ENCODE peak calls at places on chromosome 9, in ten cellular contexts. J is gastrocnemius medialis, M is bronchial epithelial cell, S is ovary, Z is body of pancreas, Y is brain microvascular endothelial cell, I is sigmoid colon, R is astrocyte, U is GM23338, T is tibial artery. X is an unnamed sample. For H3K27me3, the result is how much of the 10 kb centered on the place peaks cover.

GRCh38 chr9:111566234-111566633 is 33.2 kb downstream of the PTGR1 start:
- DNase-seq in J (no peak), I (no peak), Y (no peak), U (no peak), T (no peak), R (no peak), Z (peak), S (no peak), M (no peak), X (no peak)

GRCh38 chr9:133813749-133814585 is 75.8 kb upstream of the SARDH start:
- DNase-seq in Y (no peak), M (no peak), U (no peak), Z (peak), R (no peak), S (no peak), T (no peak), J (no peak), I (peak), X (no peak)

GRCh38 chr9:2494571-2494970 is 127.0 kb upstream of the VLDLR start:
- DNase-seq in M (peak), S (no peak), R (peak), Y (peak), Z (no peak), J (no peak), T (no peak), I (no peak), U (peak), X (no peak)

GRCh38 chr9:133918123-133918813 is 73.9 kb downstream of the VAV2 start:
- DNase-seq in R (peak), S (no peak), T (no peak), M (no peak), U (no peak), J (no peak), Y (no peak), Z (no peak), I (no peak), X (no peak)

GRCh38 chr9:133691659-133692363 is 46.3 kb downstream of the SARDH start:
- DNase-seq in U (no peak), I (no peak), S (peak), Y (peak), M (peak), Z (no peak), R (peak), J (no peak), T (no peak), X (no peak)

GRCh38 chr9:98159301-98159700 is 33.1 kb downstream of the CORO2A start:
- DNase-seq in U (no peak), I (peak), M (no peak), R (no peak), Y (no peak), S (no peak), Z (no peak), J (no peak), T (no peak), X (no peak)

GRCh38 chr9:73073337-73074175 is 78.1 kb upstream of the ANXA1 start:
- DNase-seq in R (peak), U (no peak), Y (peak), T (no peak), I (no peak), S (no peak), J (no peak), Z (no peak), M (no peak), X (no peak)

GRCh38 chr9:107491081-107492053 is 1.8 kb upstream of the KLF4 start:
- DNase-seq in J (no peak), M (no peak), T (peak), Y (no peak), R (no peak), Z (peak), S (peak), I (peak), U (peak), X (no peak)

GRCh38 chr9:125911861-125912260 is 164.7 kb downstream of the PBX3 start:
- DNase-seq in U (no peak), S (no peak), T (no peak), M (no peak), R (peak), Z (no peak), J (no peak), I (no peak), Y (peak), X (no peak)

GRCh38 chr9:87372401-87372851 is 125.2 kb upstream of the DAPK1 start:
- DNase-seq in I (no peak), R (no peak), T (no peak), S (no peak), Z (peak), M (peak), J (no peak), Y (no peak), U (no peak), X (no peak)

GRCh38 chr9:127612993-127613954 is 1.2 kb downstream of the STXBP1 start:
- DNase-seq in R (peak), J (peak), I (peak), S (peak), U (peak), M (peak), Y (peak), T (peak), Z (peak), X (peak)

GRCh38 chr9:69674112-69674511 is 1.9 kb upstream of the APBA1 start:
- DNase-seq in J (no peak), U (peak), I (no peak), M (peak), Z (no peak), S (no peak), R (no peak), Y (no peak), T (no peak), X (no peak)

GRCh38 chr9:111644195-111644772 is 13.2 kb downstream of the DNAJC25 start:
- DNase-seq in T (no peak), Z (no peak), U (no peak), I (no peak), Y (no peak), M (no peak), R (no peak), S (no peak), J (no peak), X (no peak)

GRCh38 chr9:89870207-89870606 is 265.4 kb downstream of the GADD45G start:
- DNase-seq in R (no peak), I (peak), Y (no peak), U (no peak), J (no peak), M (no peak), Z (no peak), T (peak), S (peak), X (no peak)

GRCh38 chr9:99134893-99135341 is 30.0 kb downstream of the TGFBR1 start:
- DNase-seq in Z (no peak), I (no peak), J (no peak), S (no peak), R (peak), T (no peak), Y (peak), M (no peak), U (no peak), X (no peak)

GRCh38 chr9:16832101-16832500 is 38.4 kb downstream of the BNC2 start:
- DNase-seq in I (no peak), M (no peak), Y (no peak), Z (no peak), R (no peak), S (no peak), J (no peak), U (no peak), T (no peak), X (no peak)

GRCh38 chr9:116924462-116925110 is 237.5 kb downstream of the TRIM32 start:
- DNase-seq in T (no peak), Y (no peak), R (no peak), J (no peak), Z (no peak), U (no peak), S (no peak), M (no peak), I (no peak), X (no peak)

GRCh38 chr9:79796411-79796810 is 224.6 kb downstream of the TLE4 start:
- DNase-seq in I (no peak), Y (no peak), R (no peak), J (no peak), T (no peak), U (no peak), Z (no peak), M (peak), S (no peak), X (no peak)

GRCh38 chr9:127884427-127884911 is 7.0 kb upstream of the AK1 start:
- DNase-seq in I (peak), R (no peak), U (no peak), Z (peak), S (peak), T (no peak), J (no peak), M (no peak), Y (no peak), X (no peak)

GRCh38 chr9:134829356-134829937 is 51.2 kb upstream of the FCN2 start:
- DNase-seq in J (no peak), T (no peak), S (no peak), Z (no peak), Y (no peak), M (no peak), I (no peak), R (no peak), U (no peak), X (peak)

GRCh38 chr9:108671156-108671555 is 184.6 kb downstream of the ACTL7B start:
- DNase-seq in I (no peak), R (no peak), S (no peak), U (peak), Z (no peak), M (peak), J (no peak), T (no peak), Y (peak), X (no peak)

GRCh38 chr9:107870221-107870620 is 380.7 kb upstream of the KLF4 start:
- DNase-seq in T (no peak), S (no peak), R (no peak), U (no peak), J (no peak), Y (no peak), M (no peak), I (no peak), Z (no peak), X (no peak)

GRCh38 chr9:12775373-12775962 is 648 bp downstream of the LURAP1L start:
- DNase-seq in J (no peak), Z (peak), I (peak), Y (peak), S (peak), U (peak), T (peak), R (no peak), M (no peak), X (no peak)

GRCh38 chr9:89640801-89641200 is 36.0 kb downstream of the GADD45G start:
- DNase-seq in U (no peak), T (no peak), I (no peak), M (no peak), Z (no peak), Y (no peak), J (no peak), R (no peak), S (no peak), X (no peak)

GRCh38 chr9:101064206-101064605 is 35.7 kb downstream of the PLPPR1 start:
- DNase-seq in Y (no peak), M (no peak), S (no peak), Z (no peak), J (no peak), R (no peak), T (no peak), U (no peak), I (no peak), X (no peak)

GRCh38 chr9:133257398-133258053 is 17.5 kb downstream of the ABO start:
- DNase-seq in U (no peak), Z (peak), S (peak), J (no peak), T (no peak), I (no peak), M (no peak), R (no peak), Y (no peak), X (no peak)

GRCh38 chr9:112884086-112884485 is 6.6 kb downstream of the SLC46A2 start:
- DNase-seq in Z (no peak), U (peak), J (no peak), I (no peak), Y (peak), S (no peak), T (no peak), M (peak), R (peak), X (no peak)

GRCh38 chr9:33452828-33453271 is 5.5 kb upstream of the AQP3 start:
- DNase-seq in R (peak), Y (peak), T (no peak), Z (peak), M (peak), U (peak), S (peak), I (no peak), J (no peak), X (no peak)

GRCh38 chr9:5326893-5327548 is 12.7 kb downstream of the RLN1 start:
- DNase-seq in Y (no peak), M (peak), S (no peak), U (peak), T (no peak), I (no peak), Z (peak), J (no peak), R (no peak), X (no peak)

GRCh38 chr9:17859228-17859627 is 280.4 kb downstream of the SH3GL2 start:
- DNase-seq in T (no peak), U (no peak), R (no peak), M (no peak), J (no peak), I (no peak), Y (no peak), S (no peak), Z (peak), X (no peak)

GRCh38 chr9:133726401-133727276 is 11.5 kb downstream of the SARDH start:
- DNase-seq in J (no peak), R (peak), U (peak), T (no peak), Y (peak), S (peak), Z (peak), I (peak), M (peak), X (no peak)

GRCh38 chr9:112819635-112820496 is 69.3 kb downstream of the SNX30 start:
- DNase-seq in S (peak), U (peak), T (peak), I (no peak), J (peak), Z (peak), Y (peak), R (peak), M (peak), X (no peak)

GRCh38 chr9:23342296-23342695 is 483.7 kb downstream of the ELAVL2 start:
- DNase-seq in S (no peak), U (no peak), R (peak), Y (no peak), I (no peak), J (no peak), T (peak), Z (no peak), M (peak), X (no peak)

GRCh38 chr9:77772641-77773040 is 124.5 kb upstream of the GNA14 start:
- DNase-seq in I (no peak), Y (no peak), U (no peak), Z (no peak), J (no peak), S (no peak), T (no peak), M (no peak), R (no peak), X (no peak)

GRCh38 chr9:27385606-27386005 is 88.7 kb upstream of the EQTN start:
- DNase-seq in U (no peak), M (peak), J (no peak), I (no peak), Z (peak), T (no peak), Y (no peak), S (no peak), R (no peak), X (no peak)

GRCh38 chr9:95098391-95098921 is 219.1 kb downstream of the FANCC start:
- DNase-seq in U (no peak), I (no peak), S (no peak), Y (no peak), J (no peak), R (no peak), T (no peak), Z (no peak), M (no peak), X (no peak)

GRCh38 chr9:104748359-104749031 is 1.0 kb downstream of the NIPSNAP3A start:
- DNase-seq in S (no peak), U (peak), M (peak), R (peak), Y (no peak), I (no peak), J (no peak), Z (peak), T (no peak), X (no peak)

GRCh38 chr9:130555061-130555460 is 24.3 kb upstream of the FUBP3 start:
- DNase-seq in J (no peak), Z (no peak), M (no peak), I (no peak), U (no peak), Y (no peak), R (no peak), S (no peak), T (no peak), X (no peak)

GRCh38 chr9:9920425-9920824 is 692.4 kb downstream of the PTPRD start:
- DNase-seq in Z (no peak), R (no peak), S (no peak), U (peak), Y (no peak), I (no peak), M (no peak), T (no peak), J (no peak), X (no peak)

GRCh38 chr9:37333288-37333687 is 89.2 kb upstream of the GRHPR start:
- DNase-seq in Y (no peak), U (peak), J (no peak), M (no peak), Z (no peak), I (no peak), T (no peak), S (no peak), R (no peak), X (no peak)
- TF ChIP-seq CTCF in Y (no peak), U (peak), J (no peak), M (no peak), Z (no peak), I (no peak), T (no peak), S (no peak), R (no peak), X (no peak)

DNA sequence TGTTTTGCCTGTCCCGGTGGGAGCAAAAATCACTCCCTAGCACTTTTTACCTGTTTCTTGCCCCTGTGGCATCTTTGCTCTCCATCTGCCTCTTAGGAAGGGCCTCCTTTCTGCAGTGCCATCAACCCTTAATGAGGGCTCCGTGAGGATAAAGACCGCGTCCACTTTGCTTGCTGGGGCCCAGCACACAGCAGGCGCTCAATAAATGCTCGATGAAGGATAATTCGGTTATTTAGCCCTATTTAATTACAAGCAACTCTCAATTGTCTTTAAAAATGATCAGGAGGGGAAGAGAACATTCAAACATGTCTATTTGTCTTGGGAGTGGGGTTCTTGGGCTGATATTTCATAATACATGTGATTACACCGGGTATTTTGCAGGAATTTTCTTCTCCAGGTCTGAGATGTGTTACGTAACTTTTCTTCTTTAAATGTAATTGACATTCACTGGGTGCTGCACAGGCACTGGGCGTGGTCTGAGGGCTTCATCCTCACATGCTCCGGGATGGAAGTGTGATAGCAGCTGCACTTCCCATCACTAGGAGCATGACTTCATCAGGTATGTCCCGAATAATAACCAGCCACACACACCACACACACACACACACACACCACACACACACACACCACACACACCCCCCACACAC is 19.8 kb upstream of the NTNG2 start:
- DNase-seq in M (peak), Z (no peak), Y (no peak), U (no peak), R (no peak), S (no peak), I (no peak), T (no peak), J (no peak), X (no peak)
- H3K27me3 ChIP-seq in M (under half), Z (under half), Y (under half), U (under half), R (half or more), S (under half), I (half or more), T (under half), J (under half), X (under half)

GRCh38 chr9:136787690-136788400 is 3.3 kb upstream of the TMEM141 start:
- DNase-seq in T (peak), J (peak), I (peak), U (peak), R (no peak), S (peak), Y (peak), Z (peak), M (peak), X (peak)

GRCh38 chr9:136790640-136791465 is at the start of gene TMEM141:
- DNase-seq in R (peak), J (peak), U (peak), S (peak), I (peak), Y (peak), M (peak), Z (peak), T (peak), X (peak)

GRCh38 chr9:136792321-136793062 is 1.3 kb downstream of the TMEM141 start:
- DNase-seq in M (no peak), S (peak), Y (no peak), J (no peak), U (no peak), T (no peak), I (no peak), Z (no peak), R (no peak), X (no peak)

GRCh38 chr9:136791466-136792276 is 527 bp downstream of the TMEM141 start:
- DNase-seq in I (no peak), T (peak), J (no peak), M (peak), U (peak), R (no peak), Z (peak), S (peak), Y (no peak), X (peak)

DNA sequence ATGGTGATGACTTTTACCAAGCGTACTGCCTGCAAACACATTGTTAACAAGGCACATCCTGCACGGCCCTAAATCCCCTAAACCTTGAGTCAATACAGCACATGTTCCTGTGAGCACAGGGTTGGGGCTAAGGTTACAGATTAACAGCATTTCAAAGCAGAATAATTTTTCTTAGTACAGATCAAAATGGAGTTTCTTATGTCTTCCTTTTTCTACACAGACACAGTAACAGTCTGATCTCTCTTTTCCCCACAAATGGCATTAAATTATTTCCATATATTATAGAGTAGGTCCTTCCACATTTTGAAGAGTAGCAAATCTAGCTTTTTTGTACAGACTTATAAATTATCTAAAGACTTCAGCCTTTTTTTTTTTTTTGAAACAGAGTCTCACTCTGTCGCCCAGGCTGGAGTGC is 1.6 kb upstream of the TMEM141 start:
- DNase-seq in Y (no peak), M (no peak), U (no peak), T (no peak), Z (no peak), I (no peak), R (no peak), S (no peak), J (no peak), X (no peak)
- H3K4me3 ChIP-seq in Y (no peak), M (no peak), U (no peak), T (no peak), Z (no peak), I (no peak), R (no peak), S (no peak), J (no peak), X (no peak)

DNA sequence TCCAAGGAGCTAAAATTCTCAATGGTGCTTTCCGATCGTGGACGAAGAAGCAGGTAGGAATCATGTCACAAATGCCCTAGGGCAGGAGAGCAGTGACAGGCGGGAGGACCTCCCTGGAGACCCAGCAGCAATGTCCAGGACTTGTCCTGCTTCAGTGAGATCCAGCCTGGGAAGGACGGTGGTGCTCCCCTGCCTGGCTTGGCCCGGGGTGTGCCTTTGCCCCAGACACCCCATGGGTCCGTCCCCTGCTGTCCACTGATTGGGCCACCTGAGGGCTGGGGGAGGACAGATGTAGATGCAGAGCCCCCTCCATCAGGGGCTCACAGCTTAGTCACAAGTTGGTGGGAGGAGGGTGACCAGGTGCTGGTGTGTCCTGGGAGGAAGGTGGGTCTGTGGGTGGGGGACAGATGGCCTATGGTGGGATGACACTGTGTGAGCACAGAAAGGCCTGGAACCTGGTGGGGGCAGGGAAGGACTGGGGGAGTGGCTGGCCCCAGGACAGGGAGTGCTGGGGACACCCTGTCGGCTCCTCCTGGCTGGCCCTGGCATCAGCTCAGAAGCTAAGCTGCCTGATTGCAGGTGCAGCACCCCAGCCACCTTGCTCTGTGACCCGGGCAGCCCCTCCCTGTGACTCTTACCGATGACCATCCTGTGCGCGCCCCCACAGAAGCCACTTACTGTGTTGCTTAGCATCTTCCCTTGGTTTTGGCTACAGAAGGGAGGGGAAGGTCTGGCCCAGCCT is 82.0 kb downstream of the PHF2 start:
- DNase-seq in Z (no peak), S (peak), Y (no peak), I (peak), T (peak), R (no peak), J (no peak), U (no peak), M (no peak), X (peak)
- TF ChIP-seq CTCF in Z (no peak), S (no peak), Y (no peak), I (no peak), T (no peak), R (no peak), J (no peak), U (no peak), M (no peak), X (no peak)